ENCODE peak calls at places on chromosomes 2 and 18, in seven cellular contexts. One of them, this sample, is unnamed.

GRCh38 chr2:152347076-152347475 is 12.1 kb downstream of the FMNL2 start:
- DNase-seq in uterus: no peak
- DNase-seq in brain microvascular endothelial cell: peak
- DNase-seq in PC-3: peak
- DNase-seq in H1: no peak
- DNase-seq in psoas muscle: no peak
- DNase-seq in cardiac muscle cell: no peak
- DNase-seq in this sample: peak

GRCh38 chr2:224982910-224983688 is 59.2 kb downstream of the DOCK10 start:
- DNase-seq in uterus: no peak
- DNase-seq in PC-3: no peak
- DNase-seq in cardiac muscle cell: no peak
- DNase-seq in H1: no peak
- DNase-seq in psoas muscle: no peak
- DNase-seq in brain microvascular endothelial cell: peak
- DNase-seq in this sample: no peak

GRCh38 chr2:199488772-199489400 is 31.1 kb upstream of the SATB2 start:
- DNase-seq in psoas muscle: no peak
- DNase-seq in uterus: no peak
- DNase-seq in PC-3: peak
- DNase-seq in cardiac muscle cell: peak
- DNase-seq in H1: no peak
- DNase-seq in brain microvascular endothelial cell: peak
- DNase-seq in this sample: peak

GRCh38 chr2:121238828-121239227 is 46.2 kb downstream of the TFCP2L1 start:
- DNase-seq in brain microvascular endothelial cell: no peak
- DNase-seq in H1: no peak
- DNase-seq in uterus: no peak
- DNase-seq in cardiac muscle cell: no peak
- DNase-seq in psoas muscle: no peak
- DNase-seq in PC-3: no peak
- DNase-seq in this sample: no peak

GRCh38 chr18:69400976-69401474 is 337 bp downstream of the DOK6 start:
- DNase-seq in psoas muscle: no peak
- DNase-seq in PC-3: no peak
- DNase-seq in brain microvascular endothelial cell: peak
- DNase-seq in H1: no peak
- DNase-seq in cardiac muscle cell: peak
- DNase-seq in uterus: no peak
- DNase-seq in this sample: peak

GRCh38 chr2:232523682-232524597 is 2.0 kb upstream of the CHRND start:
- DNase-seq in uterus: no peak
- DNase-seq in brain microvascular endothelial cell: no peak
- DNase-seq in cardiac muscle cell: peak
- DNase-seq in PC-3: peak
- DNase-seq in psoas muscle: peak
- DNase-seq in H1: peak
- DNase-seq in this sample: peak

GRCh38 chr2:118046628-118047210 is 32.8 kb upstream of the CCDC93 start:
- DNase-seq in brain microvascular endothelial cell: no peak
- DNase-seq in PC-3: peak
- DNase-seq in psoas muscle: no peak
- DNase-seq in H1: no peak
- DNase-seq in cardiac muscle cell: peak
- DNase-seq in uterus: no peak
- DNase-seq in this sample: peak

GRCh38 chr2:176088048-176088936 is 4.2 kb upstream of the HOXD13 start:
- DNase-seq in brain microvascular endothelial cell: peak
- DNase-seq in psoas muscle: peak
- DNase-seq in uterus: no peak
- DNase-seq in cardiac muscle cell: peak
- DNase-seq in H1: no peak
- DNase-seq in PC-3: peak
- DNase-seq in this sample: peak

GRCh38 chr2:96258393-96259022 is 7.3 kb downstream of the TMEM127 start:
- DNase-seq in PC-3: no peak
- DNase-seq in uterus: no peak
- DNase-seq in H1: no peak
- DNase-seq in cardiac muscle cell: peak
- DNase-seq in psoas muscle: no peak
- DNase-seq in brain microvascular endothelial cell: peak
- DNase-seq in this sample: no peak

GRCh38 chr2:120017201-120017600 is 4.3 kb downstream of the EPB41L5 start:
- DNase-seq in psoas muscle: no peak
- DNase-seq in brain microvascular endothelial cell: no peak
- DNase-seq in PC-3: no peak
- DNase-seq in uterus: no peak
- DNase-seq in H1: no peak
- DNase-seq in cardiac muscle cell: no peak
- DNase-seq in this sample: no peak

GRCh38 chr2:101474752-101475384 is at the start of gene RFX8:
- DNase-seq in uterus: peak
- DNase-seq in H1: no peak
- DNase-seq in brain microvascular endothelial cell: peak
- DNase-seq in psoas muscle: peak
- DNase-seq in cardiac muscle cell: no peak
- DNase-seq in PC-3: peak
- DNase-seq in this sample: peak

GRCh38 chr2:112085916-112086669 is 31.0 kb downstream of the TMEM87B start:
- DNase-seq in psoas muscle: peak
- DNase-seq in brain microvascular endothelial cell: no peak
- DNase-seq in H1: no peak
- DNase-seq in cardiac muscle cell: no peak
- DNase-seq in uterus: no peak
- DNase-seq in PC-3: no peak
- DNase-seq in this sample: no peak

GRCh38 chr2:233793465-233794127 is 15.5 kb downstream of the MROH2A start:
- DNase-seq in cardiac muscle cell: no peak
- DNase-seq in psoas muscle: no peak
- DNase-seq in brain microvascular endothelial cell: no peak
- DNase-seq in H1: no peak
- DNase-seq in uterus: no peak
- DNase-seq in PC-3: no peak
- DNase-seq in this sample: no peak

GRCh38 chr2:208386546-208386945 is 20.0 kb upstream of the PTH2R start:
- DNase-seq in H1: no peak
- DNase-seq in brain microvascular endothelial cell: no peak
- DNase-seq in PC-3: no peak
- DNase-seq in cardiac muscle cell: no peak
- DNase-seq in uterus: no peak
- DNase-seq in psoas muscle: no peak
- DNase-seq in this sample: no peak

GRCh38 chr2:231546014-231546413 is 15.8 kb upstream of the NMUR1 start:
- DNase-seq in uterus: no peak
- DNase-seq in H1: no peak
- DNase-seq in cardiac muscle cell: no peak
- DNase-seq in psoas muscle: no peak
- DNase-seq in brain microvascular endothelial cell: no peak
- DNase-seq in PC-3: no peak
- DNase-seq in this sample: no peak

GRCh38 chr18:31039426-31039825 is 3.1 kb downstream of the DSC3 start:
- DNase-seq in brain microvascular endothelial cell: no peak
- DNase-seq in uterus: no peak
- DNase-seq in cardiac muscle cell: no peak
- DNase-seq in H1: no peak
- DNase-seq in psoas muscle: no peak
- DNase-seq in PC-3: peak
- DNase-seq in this sample: peak

GRCh38 chr2:56739421-56739820 is 555.6 kb downstream of the CCDC85A start:
- DNase-seq in H1: no peak
- DNase-seq in psoas muscle: no peak
- DNase-seq in uterus: no peak
- DNase-seq in brain microvascular endothelial cell: no peak
- DNase-seq in cardiac muscle cell: no peak
- DNase-seq in PC-3: no peak
- DNase-seq in this sample: no peak

GRCh38 chr2:128781888-128782385 is 463.3 kb upstream of the HS6ST1 start:
- DNase-seq in psoas muscle: no peak
- DNase-seq in PC-3: no peak
- DNase-seq in uterus: no peak
- DNase-seq in cardiac muscle cell: no peak
- DNase-seq in brain microvascular endothelial cell: no peak
- DNase-seq in H1: no peak
- DNase-seq in this sample: no peak

GRCh38 chr18:59575995-59576394 is 121.2 kb downstream of the CCBE1 start:
- DNase-seq in brain microvascular endothelial cell: no peak
- DNase-seq in psoas muscle: no peak
- DNase-seq in uterus: no peak
- DNase-seq in H1: no peak
- DNase-seq in cardiac muscle cell: no peak
- DNase-seq in PC-3: peak
- DNase-seq in this sample: peak

DNA sequence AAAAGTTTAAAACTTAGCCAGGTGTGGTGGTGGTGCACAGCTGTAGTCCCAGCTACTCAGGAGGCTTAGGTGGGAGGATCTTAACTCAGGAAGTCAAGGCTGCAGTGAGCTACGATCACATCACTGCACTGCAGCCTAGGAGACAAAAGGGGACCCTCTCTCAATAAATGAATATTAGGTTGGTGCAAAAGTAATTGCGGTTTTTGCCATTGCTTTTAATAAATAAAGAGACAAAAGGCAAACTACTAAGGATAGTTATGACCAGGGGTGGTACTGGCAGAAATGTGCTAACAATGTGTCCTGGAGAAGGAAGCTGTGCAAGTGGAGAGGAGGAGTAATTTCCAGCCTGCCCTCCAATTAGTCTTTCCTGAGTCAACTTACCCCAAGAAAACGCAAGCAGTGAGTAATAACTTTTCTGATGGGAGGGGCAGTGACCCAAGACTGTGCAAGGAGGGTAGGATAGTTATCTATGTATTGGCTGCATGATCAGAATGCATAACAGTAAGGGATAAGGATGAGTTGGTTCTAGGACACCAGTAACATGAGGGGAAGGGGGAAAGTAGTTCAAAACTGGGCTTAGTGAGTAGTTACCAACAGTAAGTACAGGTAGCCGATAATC is 1.5 kb downstream of the EXOC6B start:
- DNase-seq in PC-3: peak
- DNase-seq in cardiac muscle cell: no peak
- DNase-seq in uterus: no peak
- DNase-seq in psoas muscle: no peak
- DNase-seq in H1: no peak
- DNase-seq in brain microvascular endothelial cell: peak
- DNase-seq in this sample: peak
- H3K4me3 ChIP-seq in PC-3: peak
- H3K4me3 ChIP-seq in cardiac muscle cell: peak
- H3K4me3 ChIP-seq in uterus: no peak
- H3K4me3 ChIP-seq in psoas muscle: peak
- H3K4me3 ChIP-seq in H1: peak
- H3K4me3 ChIP-seq in brain microvascular endothelial cell: peak
- H3K4me3 ChIP-seq in this sample: peak

GRCh38 chr2:240297553-240298315 is 137.7 kb upstream of the GPC1 start:
- DNase-seq in uterus: no peak
- DNase-seq in psoas muscle: no peak
- DNase-seq in cardiac muscle cell: no peak
- DNase-seq in H1: no peak
- DNase-seq in brain microvascular endothelial cell: no peak
- DNase-seq in PC-3: no peak
- DNase-seq in this sample: no peak

GRCh38 chr2:240299710-240300068 is 135.8 kb upstream of the GPC1 start:
- DNase-seq in psoas muscle: no peak
- DNase-seq in uterus: no peak
- DNase-seq in brain microvascular endothelial cell: no peak
- DNase-seq in cardiac muscle cell: no peak
- DNase-seq in H1: no peak
- DNase-seq in PC-3: no peak
- DNase-seq in this sample: no peak

GRCh38 chr2:240298316-240298790 is 137.1 kb upstream of the GPC1 start:
- DNase-seq in H1: no peak
- DNase-seq in PC-3: no peak
- DNase-seq in cardiac muscle cell: no peak
- DNase-seq in psoas muscle: no peak
- DNase-seq in brain microvascular endothelial cell: no peak
- DNase-seq in uterus: no peak
- DNase-seq in this sample: no peak

GRCh38 chr2:240300261-240300821 is 135.1 kb upstream of the GPC1 start:
- DNase-seq in brain microvascular endothelial cell: no peak
- DNase-seq in PC-3: no peak
- DNase-seq in H1: no peak
- DNase-seq in uterus: no peak
- DNase-seq in cardiac muscle cell: no peak
- DNase-seq in psoas muscle: no peak
- DNase-seq in this sample: no peak

DNA sequence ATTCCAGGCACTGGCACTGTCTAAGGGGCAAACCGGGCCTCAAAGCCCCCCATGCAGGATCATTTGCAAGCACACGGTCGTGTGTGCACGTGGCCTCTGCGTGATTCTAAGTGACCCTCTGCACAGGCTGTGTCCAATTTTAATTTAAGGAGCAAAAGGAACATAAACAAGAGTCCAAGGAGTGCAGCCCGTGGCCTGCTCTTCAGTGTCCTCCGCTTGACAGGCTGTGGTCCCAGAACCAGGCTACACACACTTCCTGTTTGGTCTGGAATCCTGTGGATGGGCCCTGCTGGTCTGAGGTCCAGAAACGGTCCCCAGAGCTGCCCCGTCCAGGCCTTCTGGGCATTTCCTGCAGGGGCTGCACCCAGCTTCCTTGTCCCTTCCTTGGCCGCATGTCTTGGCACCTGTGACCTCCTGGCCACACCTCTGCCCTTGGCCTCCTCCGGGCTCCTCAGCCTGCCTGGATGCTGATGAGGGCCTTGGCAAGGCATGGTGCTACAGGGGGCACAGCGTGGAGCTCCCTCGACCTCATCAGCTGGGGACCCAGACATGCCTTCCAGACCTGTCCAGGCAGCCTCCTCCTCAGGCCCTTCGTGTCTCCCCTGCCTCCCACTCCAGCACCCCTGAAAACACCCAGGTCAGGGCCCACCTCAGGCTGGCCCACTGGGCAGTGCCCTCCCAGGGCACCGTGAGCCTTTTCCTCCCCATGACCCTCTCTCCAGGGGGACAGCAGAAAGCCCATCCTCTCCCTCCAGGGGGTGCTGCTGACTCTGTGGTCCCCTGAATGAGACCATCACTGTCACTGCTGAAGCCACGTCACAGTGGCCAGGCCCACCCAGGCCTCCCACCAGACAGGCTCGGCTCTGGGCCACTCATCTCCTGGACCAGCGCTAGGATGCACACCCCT is 136.4 kb upstream of the GPC1 start:
- DNase-seq in cardiac muscle cell: no peak
- DNase-seq in brain microvascular endothelial cell: no peak
- DNase-seq in H1: no peak
- DNase-seq in psoas muscle: no peak
- DNase-seq in uterus: no peak
- DNase-seq in PC-3: no peak
- DNase-seq in this sample: no peak
- TF ChIP-seq CTCF in cardiac muscle cell: peak
- TF ChIP-seq CTCF in brain microvascular endothelial cell: peak
- TF ChIP-seq CTCF in H1: no peak
- TF ChIP-seq CTCF in psoas muscle: no peak
- TF ChIP-seq CTCF in uterus: no peak
- TF ChIP-seq CTCF in PC-3: no peak
- TF ChIP-seq CTCF in this sample: no peak

GRCh38 chr2:10883880-10884529 is 27.7 kb upstream of the KCNF1 start:
- DNase-seq in psoas muscle: no peak
- DNase-seq in brain microvascular endothelial cell: no peak
- DNase-seq in uterus: no peak
- DNase-seq in PC-3: no peak
- DNase-seq in cardiac muscle cell: no peak
- DNase-seq in H1: no peak
- DNase-seq in this sample: no peak
- H3K4me3 ChIP-seq in psoas muscle: no peak
- H3K4me3 ChIP-seq in brain microvascular endothelial cell: no peak
- H3K4me3 ChIP-seq in uterus: no peak
- H3K4me3 ChIP-seq in PC-3: no peak
- H3K4me3 ChIP-seq in cardiac muscle cell: no peak
- H3K4me3 ChIP-seq in H1: no peak
- H3K4me3 ChIP-seq in this sample: no peak

GRCh38 chr2:168705534-168706470 is 96.6 kb upstream of the NOSTRIN start:
- DNase-seq in psoas muscle: no peak
- DNase-seq in brain microvascular endothelial cell: no peak
- DNase-seq in cardiac muscle cell: peak
- DNase-seq in PC-3: peak
- DNase-seq in uterus: no peak
- DNase-seq in H1: no peak
- DNase-seq in this sample: peak
- TF ChIP-seq CTCF in psoas muscle: no peak
- TF ChIP-seq CTCF in brain microvascular endothelial cell: peak
- TF ChIP-seq CTCF in cardiac muscle cell: peak
- TF ChIP-seq CTCF in PC-3: peak
- TF ChIP-seq CTCF in uterus: no peak
- TF ChIP-seq CTCF in H1: peak
- TF ChIP-seq CTCF in this sample: peak

This sample was measured in epithelial cell of esophagus.